ENCODE peak calls at places on chromosomes 11 and 22, in five cellular contexts. One of them, this sample, is unnamed.

GRCh38 chr22:45248832-45249561 is 8.3 kb upstream of the KIAA0930 start:
- DNase-seq in GM23338: no peak
- DNase-seq in HCT116: no peak
- DNase-seq in OCI-LY7: peak; percentile 70
- DNase-seq in DND-41: no peak
- DNase-seq in this sample: no peak

GRCh38 chr22:33519140-33519973 is 400.9 kb downstream of the LARGE1 start:
- DNase-seq in GM23338: peak; percentile 84
- DNase-seq in HCT116: no peak
- DNase-seq in DND-41: no peak
- DNase-seq in OCI-LY7: peak; percentile 84
- DNase-seq in this sample: peak; percentile 89

GRCh38 chr11:69277074-69277809 is 16.7 kb upstream of the MYEOV start:
- DNase-seq in OCI-LY7: no peak
- DNase-seq in DND-41: no peak
- DNase-seq in GM23338: no peak
- DNase-seq in HCT116: no peak
- DNase-seq in this sample: no peak

GRCh38 chr22:20526628-20527355 is 19.4 kb downstream of the MED15 start:
- DNase-seq in GM23338: no peak
- DNase-seq in OCI-LY7: no peak
- DNase-seq in DND-41: no peak
- DNase-seq in HCT116: no peak
- DNase-seq in this sample: no peak

GRCh38 chr11:128802358-128802981 is 64.6 kb downstream of the KCNJ1 start:
- DNase-seq in OCI-LY7: peak; percentile 5
- DNase-seq in HCT116: peak; percentile 21
- DNase-seq in DND-41: no peak
- DNase-seq in GM23338: peak; percentile 83
- DNase-seq in this sample: no peak

GRCh38 chr22:17974703-17975372 is 49.5 kb downstream of the MICAL3 start:
- DNase-seq in OCI-LY7: no peak
- DNase-seq in DND-41: no peak
- DNase-seq in HCT116: no peak
- DNase-seq in GM23338: no peak
- DNase-seq in this sample: no peak

GRCh38 chr22:41425704-41426365 is 20.8 kb downstream of the TOB2 start:
- DNase-seq in HCT116: no peak
- DNase-seq in OCI-LY7: no peak
- DNase-seq in GM23338: no peak
- DNase-seq in DND-41: no peak
- DNase-seq in this sample: no peak

GRCh38 chr11:126347751-126348628 is 7.5 kb upstream of the ST3GAL4 start:
- DNase-seq in OCI-LY7: no peak
- DNase-seq in HCT116: no peak
- DNase-seq in GM23338: no peak
- DNase-seq in DND-41: no peak
- DNase-seq in this sample: no peak

GRCh38 chr11:64721359-64721699 is 1.7 kb downstream of the NRXN2 start:
- DNase-seq in DND-41: no peak
- DNase-seq in GM23338: no peak
- DNase-seq in HCT116: no peak
- DNase-seq in OCI-LY7: no peak
- DNase-seq in this sample: no peak

GRCh38 chr22:19779011-19779421 is 18.4 kb downstream of the TBX1 start:
- DNase-seq in DND-41: no peak
- DNase-seq in HCT116: no peak
- DNase-seq in OCI-LY7: peak; percentile 58
- DNase-seq in GM23338: no peak
- DNase-seq in this sample: peak; percentile 67

GRCh38 chr11:131498631-131499053 is 128.2 kb downstream of the NTM start:
- DNase-seq in GM23338: peak; percentile 31
- DNase-seq in HCT116: no peak
- DNase-seq in DND-41: no peak
- DNase-seq in OCI-LY7: no peak
- DNase-seq in this sample: no peak

GRCh38 chr11:3865388-3866193 is 10.1 kb downstream of the STIM1 start:
- DNase-seq in OCI-LY7: peak; percentile 73
- DNase-seq in DND-41: no peak
- DNase-seq in HCT116: no peak
- DNase-seq in GM23338: peak; percentile 39
- DNase-seq in this sample: no peak

GRCh38 chr11:11864332-11864731 is 22.6 kb downstream of the USP47 start:
- DNase-seq in OCI-LY7: no peak
- DNase-seq in DND-41: no peak
- DNase-seq in GM23338: no peak
- DNase-seq in HCT116: no peak
- DNase-seq in this sample: no peak
- H4K20me1 ChIP-seq in OCI-LY7: no peaks in the 10 kb centered on the region
- H4K20me1 ChIP-seq in DND-41: peaks cover 40% of the 10 kb centered on the region
- H4K20me1 ChIP-seq in GM23338: no peaks in the 10 kb centered on the region
- H4K20me1 ChIP-seq in HCT116: no peaks in the 10 kb centered on the region
- H4K20me1 ChIP-seq in this sample: no peaks in the 10 kb centered on the region

GRCh38 chr11:124200671-124201070 is 17.5 kb downstream of the OR10D3 start:
- DNase-seq in DND-41: no peak
- DNase-seq in HCT116: no peak
- DNase-seq in GM23338: no peak
- DNase-seq in OCI-LY7: no peak
- DNase-seq in this sample: no peak
- H3K4me1 ChIP-seq in DND-41: no peaks in the 10 kb centered on the region
- H3K4me1 ChIP-seq in HCT116: no peaks in the 10 kb centered on the region
- H3K4me1 ChIP-seq in GM23338: no peaks in the 10 kb centered on the region
- H3K4me1 ChIP-seq in OCI-LY7: no peaks in the 10 kb centered on the region
- H3K4me1 ChIP-seq in this sample: no peaks in the 10 kb centered on the region

GRCh38 chr11:134223836-134224709 is at the start of the genes NCAPD3 and VPS26B:
- DNase-seq in DND-41: peak; percentile 97
- DNase-seq in HCT116: peak; percentile 88
- DNase-seq in GM23338: peak; percentile 99
- DNase-seq in OCI-LY7: peak; percentile 97
- DNase-seq in this sample: peak; percentile 96
- H4K20me1 ChIP-seq in DND-41: peaks cover 34% of the 10 kb centered on the region
- H4K20me1 ChIP-seq in HCT116: peaks cover 8% of the 10 kb centered on the region
- H4K20me1 ChIP-seq in GM23338: peaks cover 35% of the 10 kb centered on the region
- H4K20me1 ChIP-seq in OCI-LY7: peaks cover 62% of the 10 kb centered on the region
- H4K20me1 ChIP-seq in this sample: peaks cover 15% of the 10 kb centered on the region

GRCh38 chr11:10324474-10324873 is 19.6 kb downstream of the ADM start:
- DNase-seq in GM23338: no peak
- DNase-seq in DND-41: no peak
- DNase-seq in OCI-LY7: no peak
- DNase-seq in HCT116: no peak
- DNase-seq in this sample: no peak
- H3K4me1 ChIP-seq in GM23338: peaks cover 24% of the 10 kb centered on the region
- H3K4me1 ChIP-seq in DND-41: peaks cover 8% of the 10 kb centered on the region
- H3K4me1 ChIP-seq in OCI-LY7: peaks cover 26% of the 10 kb centered on the region
- H3K4me1 ChIP-seq in HCT116: peaks cover 14% of the 10 kb centered on the region
- H3K4me1 ChIP-seq in this sample: no peaks in the 10 kb centered on the region

DNA sequence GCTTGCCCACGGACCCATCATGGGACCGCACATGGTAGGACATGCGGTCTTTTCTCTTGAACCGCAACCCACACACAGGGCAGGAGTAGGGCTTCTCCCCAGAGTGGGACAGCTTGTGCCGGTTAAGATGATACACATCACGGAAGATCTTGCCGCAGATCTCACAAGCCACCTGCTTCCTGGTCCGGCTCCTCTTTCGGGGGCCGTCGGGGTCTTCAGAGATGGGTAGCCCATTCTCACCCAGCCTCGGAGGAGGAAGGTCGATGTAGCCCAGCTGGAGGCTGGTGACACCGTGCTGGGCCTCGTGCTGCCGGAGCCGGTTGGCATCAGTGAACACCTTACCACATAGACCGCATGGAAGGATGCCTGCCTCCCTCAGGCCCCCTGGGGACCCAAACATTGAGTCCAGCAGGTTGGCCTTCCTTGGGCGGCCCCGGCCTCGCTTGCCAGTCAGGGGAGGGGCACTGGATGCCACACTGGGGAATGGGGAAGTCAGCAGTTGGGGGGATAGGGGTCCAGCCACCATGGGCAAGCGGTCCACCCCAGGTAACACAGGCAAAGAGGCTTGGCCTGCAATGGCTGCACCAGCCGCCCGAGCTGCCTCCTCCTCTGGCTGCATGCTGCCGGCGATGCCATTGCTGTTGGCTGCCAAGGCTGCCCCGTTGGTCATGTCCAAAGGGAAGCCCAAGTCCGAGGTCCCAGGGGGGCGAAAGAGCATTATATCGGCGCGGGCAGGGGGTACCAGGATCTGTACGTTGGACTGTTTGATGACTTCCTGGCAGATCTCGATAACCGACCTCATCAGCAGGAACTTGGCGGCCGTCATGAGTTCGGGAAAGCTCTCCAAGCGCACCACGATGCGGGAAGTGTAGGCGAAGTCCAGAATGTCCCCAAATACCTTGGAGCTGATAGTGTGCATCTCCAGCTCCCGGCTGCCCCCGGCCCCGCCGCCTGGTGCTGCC is 1.5 kb downstream of the PATZ1 start:
- DNase-seq in GM23338: peak; percentile 25
- DNase-seq in DND-41: peak; percentile 54
- DNase-seq in HCT116: no peak
- DNase-seq in OCI-LY7: peak; percentile 65
- DNase-seq in this sample: peak; percentile 76
- H4K20me1 ChIP-seq in GM23338: peaks cover 12% of the 10 kb centered on the region
- H4K20me1 ChIP-seq in DND-41: peaks cover 61% of the 10 kb centered on the region
- H4K20me1 ChIP-seq in HCT116: no peaks in the 10 kb centered on the region
- H4K20me1 ChIP-seq in OCI-LY7: peaks cover 10% of the 10 kb centered on the region
- H4K20me1 ChIP-seq in this sample: peaks cover 58% of the 10 kb centered on the region

This sample was measured in Karpas-422.